ENCODE peak calls at places on chromosomes 3 and 15, in ten cellular contexts. One of them, this sample, is unnamed. For H3K4me1, the result is how much of the 10 kb centered on the place peaks cover.

GRCh38 chr15:66722757-66723540 is 20.9 kb downstream of the SMAD6 start:
- DNase-seq in tibial artery: no peak
- DNase-seq in tibial nerve: no peak
- DNase-seq in small intestine: no peak
- DNase-seq in adipocyte: no peak
- DNase-seq in colonic mucosa: no peak
- DNase-seq in effector memory CD4-positive, alpha-beta T cell: no peak
- DNase-seq in upper lobe of right lung: peak
- DNase-seq in upper lobe of left lung: no peak
- DNase-seq in HCT116: no peak
- DNase-seq in this sample: no peak

GRCh38 chr3:153127788-153128187 is 34.2 kb upstream of the RAP2B start:
- DNase-seq in tibial artery: no peak
- DNase-seq in tibial nerve: no peak
- DNase-seq in small intestine: no peak
- DNase-seq in adipocyte: no peak
- DNase-seq in colonic mucosa: no peak
- DNase-seq in effector memory CD4-positive, alpha-beta T cell: no peak
- DNase-seq in upper lobe of right lung: no peak
- DNase-seq in upper lobe of left lung: no peak
- DNase-seq in HCT116: no peak
- DNase-seq in this sample: no peak

GRCh38 chr15:52221730-52222129 is 30.5 kb upstream of the GNB5 start:
- DNase-seq in tibial artery: no peak
- DNase-seq in tibial nerve: no peak
- DNase-seq in small intestine: no peak
- DNase-seq in adipocyte: no peak
- DNase-seq in colonic mucosa: no peak
- DNase-seq in effector memory CD4-positive, alpha-beta T cell: no peak
- DNase-seq in upper lobe of right lung: no peak
- DNase-seq in upper lobe of left lung: no peak
- DNase-seq in HCT116: no peak
- DNase-seq in this sample: no peak

GRCh38 chr3:53116956-53117355 is 13.3 kb downstream of the RFT1 start:
- DNase-seq in tibial artery: no peak
- DNase-seq in tibial nerve: no peak
- DNase-seq in small intestine: no peak
- DNase-seq in adipocyte: no peak
- DNase-seq in colonic mucosa: no peak
- DNase-seq in effector memory CD4-positive, alpha-beta T cell: no peak
- DNase-seq in upper lobe of right lung: no peak
- DNase-seq in upper lobe of left lung: no peak
- DNase-seq in HCT116: no peak
- DNase-seq in this sample: no peak

GRCh38 chr3:170792511-170792910 is 77.5 kb downstream of the RPL22L1 start:
- DNase-seq in tibial artery: no peak
- DNase-seq in tibial nerve: no peak
- DNase-seq in small intestine: no peak
- DNase-seq in adipocyte: no peak
- DNase-seq in colonic mucosa: no peak
- DNase-seq in effector memory CD4-positive, alpha-beta T cell: no peak
- DNase-seq in upper lobe of right lung: no peak
- DNase-seq in upper lobe of left lung: no peak
- DNase-seq in HCT116: no peak
- DNase-seq in this sample: no peak

GRCh38 chr3:172106989-172107388 is 67.6 kb downstream of the FNDC3B start:
- DNase-seq in tibial artery: no peak
- DNase-seq in tibial nerve: no peak
- DNase-seq in small intestine: peak
- DNase-seq in adipocyte: no peak
- DNase-seq in colonic mucosa: peak
- DNase-seq in effector memory CD4-positive, alpha-beta T cell: peak
- DNase-seq in upper lobe of right lung: peak
- DNase-seq in upper lobe of left lung: peak
- DNase-seq in HCT116: no peak
- DNase-seq in this sample: no peak

GRCh38 chr3:195761503-195762248 is 40.9 kb downstream of the MUC20 start:
- DNase-seq in tibial artery: peak
- DNase-seq in tibial nerve: no peak
- DNase-seq in small intestine: no peak
- DNase-seq in adipocyte: no peak
- DNase-seq in colonic mucosa: no peak
- DNase-seq in effector memory CD4-positive, alpha-beta T cell: no peak
- DNase-seq in upper lobe of right lung: no peak
- DNase-seq in upper lobe of left lung: no peak
- DNase-seq in HCT116: no peak
- DNase-seq in this sample: no peak

GRCh38 chr3:49883992-49884391 is 14.3 kb upstream of the CAMKV start:
- DNase-seq in tibial artery: no peak
- DNase-seq in tibial nerve: no peak
- DNase-seq in small intestine: no peak
- DNase-seq in adipocyte: no peak
- DNase-seq in colonic mucosa: no peak
- DNase-seq in effector memory CD4-positive, alpha-beta T cell: no peak
- DNase-seq in upper lobe of right lung: no peak
- DNase-seq in upper lobe of left lung: no peak
- DNase-seq in HCT116: no peak
- DNase-seq in this sample: no peak

GRCh38 chr3:52527039-52527731 is 6.5 kb downstream of the NT5DC2 start:
- DNase-seq in tibial artery: peak
- DNase-seq in tibial nerve: peak
- DNase-seq in small intestine: no peak
- DNase-seq in adipocyte: no peak
- DNase-seq in colonic mucosa: no peak
- DNase-seq in effector memory CD4-positive, alpha-beta T cell: no peak
- DNase-seq in upper lobe of right lung: peak
- DNase-seq in upper lobe of left lung: peak
- DNase-seq in HCT116: no peak
- DNase-seq in this sample: peak

GRCh38 chr3:36477655-36478054 is 97.4 kb downstream of the STAC start:
- DNase-seq in tibial artery: no peak
- DNase-seq in tibial nerve: no peak
- DNase-seq in small intestine: no peak
- DNase-seq in adipocyte: peak
- DNase-seq in colonic mucosa: no peak
- DNase-seq in effector memory CD4-positive, alpha-beta T cell: no peak
- DNase-seq in upper lobe of right lung: no peak
- DNase-seq in upper lobe of left lung: no peak
- DNase-seq in HCT116: no peak
- DNase-seq in this sample: no peak

GRCh38 chr3:23239181-23240068 is 36.3 kb downstream of the UBE2E2 start:
- DNase-seq in tibial artery: no peak
- DNase-seq in tibial nerve: no peak
- DNase-seq in small intestine: no peak
- DNase-seq in adipocyte: no peak
- DNase-seq in colonic mucosa: no peak
- DNase-seq in effector memory CD4-positive, alpha-beta T cell: no peak
- DNase-seq in upper lobe of right lung: no peak
- DNase-seq in upper lobe of left lung: no peak
- DNase-seq in HCT116: no peak
- DNase-seq in this sample: no peak

GRCh38 chr3:184346480-184346879 is 9.1 kb downstream of the FAM131A start:
- DNase-seq in tibial artery: no peak
- DNase-seq in tibial nerve: no peak
- DNase-seq in small intestine: no peak
- DNase-seq in adipocyte: no peak
- DNase-seq in colonic mucosa: no peak
- DNase-seq in effector memory CD4-positive, alpha-beta T cell: no peak
- DNase-seq in upper lobe of right lung: no peak
- DNase-seq in upper lobe of left lung: no peak
- DNase-seq in HCT116: no peak
- DNase-seq in this sample: no peak

GRCh38 chr15:39199076-39199475 is 381.8 kb upstream of the THBS1 start:
- DNase-seq in tibial artery: no peak
- DNase-seq in tibial nerve: no peak
- DNase-seq in small intestine: no peak
- DNase-seq in adipocyte: no peak
- DNase-seq in colonic mucosa: no peak
- DNase-seq in effector memory CD4-positive, alpha-beta T cell: no peak
- DNase-seq in upper lobe of right lung: no peak
- DNase-seq in upper lobe of left lung: no peak
- DNase-seq in HCT116: no peak
- DNase-seq in this sample: peak

GRCh38 chr3:48092270-48092669 is 76.1 kb upstream of the MAP4 start:
- DNase-seq in tibial artery: no peak
- DNase-seq in tibial nerve: no peak
- DNase-seq in small intestine: no peak
- DNase-seq in adipocyte: no peak
- DNase-seq in colonic mucosa: no peak
- DNase-seq in effector memory CD4-positive, alpha-beta T cell: no peak
- DNase-seq in upper lobe of right lung: no peak
- DNase-seq in upper lobe of left lung: no peak
- DNase-seq in HCT116: no peak
- DNase-seq in this sample: no peak

GRCh38 chr3:48086736-48087470 is 70.7 kb upstream of the MAP4 start:
- DNase-seq in tibial artery: no peak
- DNase-seq in tibial nerve: no peak
- DNase-seq in small intestine: no peak
- DNase-seq in adipocyte: peak
- DNase-seq in colonic mucosa: no peak
- DNase-seq in effector memory CD4-positive, alpha-beta T cell: no peak
- DNase-seq in upper lobe of right lung: no peak
- DNase-seq in upper lobe of left lung: no peak
- DNase-seq in HCT116: no peak
- DNase-seq in this sample: no peak

GRCh38 chr3:48088056-48088748 is 72.0 kb upstream of the MAP4 start:
- DNase-seq in tibial artery: no peak
- DNase-seq in tibial nerve: no peak
- DNase-seq in small intestine: peak
- DNase-seq in adipocyte: peak
- DNase-seq in colonic mucosa: peak
- DNase-seq in effector memory CD4-positive, alpha-beta T cell: no peak
- DNase-seq in upper lobe of right lung: no peak
- DNase-seq in upper lobe of left lung: no peak
- DNase-seq in HCT116: no peak
- DNase-seq in this sample: peak

GRCh38 chr3:48090166-48090939 is 74.1 kb upstream of the MAP4 start:
- DNase-seq in tibial artery: no peak
- DNase-seq in tibial nerve: no peak
- DNase-seq in small intestine: no peak
- DNase-seq in adipocyte: no peak
- DNase-seq in colonic mucosa: no peak
- DNase-seq in effector memory CD4-positive, alpha-beta T cell: no peak
- DNase-seq in upper lobe of right lung: no peak
- DNase-seq in upper lobe of left lung: no peak
- DNase-seq in HCT116: no peak
- DNase-seq in this sample: no peak

GRCh38 chr3:48088749-48089466 is 72.7 kb upstream of the MAP4 start:
- DNase-seq in tibial artery: peak
- DNase-seq in tibial nerve: peak
- DNase-seq in small intestine: peak
- DNase-seq in adipocyte: peak
- DNase-seq in colonic mucosa: peak
- DNase-seq in effector memory CD4-positive, alpha-beta T cell: peak
- DNase-seq in upper lobe of right lung: peak
- DNase-seq in upper lobe of left lung: peak
- DNase-seq in HCT116: peak
- DNase-seq in this sample: peak
- H3K4me3 ChIP-seq in tibial artery: peak
- H3K4me3 ChIP-seq in tibial nerve: peak
- H3K4me3 ChIP-seq in small intestine: peak
- H3K4me3 ChIP-seq in adipocyte: peak
- H3K4me3 ChIP-seq in colonic mucosa: peak
- H3K4me3 ChIP-seq in effector memory CD4-positive, alpha-beta T cell: peak
- H3K4me3 ChIP-seq in upper lobe of right lung: peak
- H3K4me3 ChIP-seq in upper lobe of left lung: peak
- H3K4me3 ChIP-seq in HCT116: peak
- H3K4me3 ChIP-seq in this sample: peak

GRCh38 chr15:41791547-41791937 is 17.3 kb downstream of the MAPKBP1 start:
- DNase-seq in tibial artery: no peak
- DNase-seq in tibial nerve: no peak
- DNase-seq in small intestine: no peak
- DNase-seq in adipocyte: no peak
- DNase-seq in colonic mucosa: no peak
- DNase-seq in effector memory CD4-positive, alpha-beta T cell: no peak
- DNase-seq in upper lobe of right lung: no peak
- DNase-seq in upper lobe of left lung: no peak
- DNase-seq in HCT116: no peak
- DNase-seq in this sample: no peak
- H3K4me1 ChIP-seq in tibial artery: under half
- H3K4me1 ChIP-seq in tibial nerve: half or more
- H3K4me1 ChIP-seq in small intestine: under half
- H3K4me1 ChIP-seq in adipocyte: under half
- H3K4me1 ChIP-seq in colonic mucosa: under half
- H3K4me1 ChIP-seq in effector memory CD4-positive, alpha-beta T cell: under half
- H3K4me1 ChIP-seq in upper lobe of right lung: under half
- H3K4me1 ChIP-seq in upper lobe of left lung: under half
- H3K4me1 ChIP-seq in HCT116: under half
- H3K4me1 ChIP-seq in this sample: under half

GRCh38 chr3:45644467-45645201 is 44.6 kb upstream of the SACM1L start:
- DNase-seq in tibial artery: no peak
- DNase-seq in tibial nerve: no peak
- DNase-seq in small intestine: no peak
- DNase-seq in adipocyte: peak
- DNase-seq in colonic mucosa: no peak
- DNase-seq in effector memory CD4-positive, alpha-beta T cell: no peak
- DNase-seq in upper lobe of right lung: no peak
- DNase-seq in upper lobe of left lung: peak
- DNase-seq in HCT116: no peak
- DNase-seq in this sample: no peak
- H3K4me3 ChIP-seq in tibial artery: peak
- H3K4me3 ChIP-seq in tibial nerve: no peak
- H3K4me3 ChIP-seq in small intestine: no peak
- H3K4me3 ChIP-seq in adipocyte: peak
- H3K4me3 ChIP-seq in colonic mucosa: no peak
- H3K4me3 ChIP-seq in effector memory CD4-positive, alpha-beta T cell: no peak
- H3K4me3 ChIP-seq in upper lobe of right lung: no peak
- H3K4me3 ChIP-seq in upper lobe of left lung: no peak
- H3K4me3 ChIP-seq in HCT116: no peak
- H3K4me3 ChIP-seq in this sample: no peak

DNA sequence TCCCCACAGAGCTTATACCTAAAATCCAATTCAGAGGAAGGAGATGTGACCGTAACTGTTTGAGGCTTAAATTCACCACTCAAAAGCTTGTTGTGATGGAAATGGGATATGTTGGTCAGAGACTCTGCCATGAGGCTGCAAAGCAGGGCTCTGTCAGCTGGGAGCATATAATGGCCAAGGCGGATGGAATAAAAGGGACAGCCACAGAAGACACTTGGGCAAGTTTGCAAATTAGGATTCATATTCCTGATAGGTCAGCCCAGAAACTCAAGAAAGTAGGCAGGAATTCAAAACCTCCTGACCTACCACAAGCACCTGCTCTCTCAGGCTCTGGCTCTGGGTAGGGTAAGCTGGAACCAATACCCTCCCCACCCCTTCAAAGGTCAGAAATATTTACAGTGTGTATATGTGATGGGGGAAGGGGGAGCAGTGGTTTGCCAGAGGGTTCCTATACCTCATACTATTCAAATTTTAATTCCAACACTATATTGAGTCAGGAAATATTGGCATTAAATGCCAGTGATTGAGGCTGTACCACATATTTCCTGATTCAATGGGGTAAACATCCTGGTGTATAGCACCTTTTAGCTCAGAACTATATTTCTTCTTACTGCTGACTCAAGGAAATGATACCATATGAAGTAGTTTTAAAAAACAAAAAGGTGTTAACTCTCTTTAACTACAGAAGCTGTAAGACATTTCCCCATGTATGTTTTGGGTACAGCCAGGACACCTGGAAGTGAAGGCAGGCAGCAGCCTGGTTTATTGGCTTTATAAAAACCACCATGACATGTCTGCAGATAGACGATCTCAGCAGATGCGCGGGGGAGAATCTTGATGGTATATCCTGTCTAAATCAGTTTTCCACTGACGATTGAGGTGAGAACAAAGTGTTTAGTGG is 19.2 kb downstream of the FYCO1 start:
- DNase-seq in tibial artery: no peak
- DNase-seq in tibial nerve: no peak
- DNase-seq in small intestine: peak
- DNase-seq in adipocyte: no peak
- DNase-seq in colonic mucosa: no peak
- DNase-seq in effector memory CD4-positive, alpha-beta T cell: no peak
- DNase-seq in upper lobe of right lung: no peak
- DNase-seq in upper lobe of left lung: no peak
- DNase-seq in HCT116: no peak
- DNase-seq in this sample: no peak
- H3K4me1 ChIP-seq in tibial artery: under half
- H3K4me1 ChIP-seq in tibial nerve: under half
- H3K4me1 ChIP-seq in small intestine: under half
- H3K4me1 ChIP-seq in adipocyte: under half
- H3K4me1 ChIP-seq in colonic mucosa: under half
- H3K4me1 ChIP-seq in effector memory CD4-positive, alpha-beta T cell: under half
- H3K4me1 ChIP-seq in upper lobe of right lung: under half
- H3K4me1 ChIP-seq in upper lobe of left lung: half or more
- H3K4me1 ChIP-seq in HCT116: under half
- H3K4me1 ChIP-seq in this sample: under half

This sample was measured in heart right ventricle.